ENCODE peak calls at places on chromosomes 7 and 10, in eight cellular contexts. D is H9; S is RWPE1; P is GM10248; E is CD8-positive, alpha-beta T cell; N is GM06990; C is tibial artery; U is Peyer's patch. A is an unnamed sample.

GRCh38 chr10:11663763-11664555 is 52.5 kb upstream of the USP6NL start:
- DNase-seq in D (no peak), S (no peak), P (peak; percentile 67), E (no peak), N (peak; percentile 85), C (no peak), U (peak; percentile 80), A (peak; percentile 58)

GRCh38 chr7:70647801-70648491 is 484.0 kb upstream of the GALNT17 start:
- DNase-seq in D (no peak), S (peak; percentile 29), P (peak; percentile 56), E (peak; percentile 66), N (peak; percentile 58), C (no peak), U (peak; percentile 48), A (peak; percentile 68)

GRCh38 chr7:25073451-25073850 is 51.6 kb downstream of the CYCS start:
- DNase-seq in D (no peak), S (no peak), P (no peak), E (no peak), N (no peak), C (no peak), U (no peak), A (no peak)

GRCh38 chr7:91411062-91411461 is 146.8 kb downstream of the FZD1 start:
- DNase-seq in D (no peak), S (no peak), P (no peak), E (no peak), N (no peak), C (no peak), U (no peak), A (no peak)

GRCh38 chr7:136528329-136528728 is 340.1 kb upstream of the CHRM2 start:
- DNase-seq in D (no peak), S (peak; percentile 18), P (no peak), E (no peak), N (no peak), C (no peak), U (no peak), A (no peak)

GRCh38 chr10:33920351-33920750 is 585.9 kb upstream of the NRP1 start:
- DNase-seq in D (no peak), S (no peak), P (no peak), E (no peak), N (no peak), C (no peak), U (no peak), A (no peak)

GRCh38 chr10:100866010-100866409 is 46.8 kb upstream of the SLF2 start:
- DNase-seq in D (no peak), S (no peak), P (no peak), E (no peak), N (no peak), C (no peak), U (no peak), A (no peak)

GRCh38 chr10:127344346-127344745 is 148.0 kb upstream of the INSYN2A start:
- DNase-seq in D (no peak), S (no peak), P (no peak), E (no peak), N (no peak), C (no peak), U (no peak), A (no peak)

GRCh38 chr10:103044942-103045489 is 126.9 kb downstream of the CNNM2 start:
- DNase-seq in D (no peak), S (no peak), P (no peak), E (no peak), N (no peak), C (no peak), U (no peak), A (no peak)

GRCh38 chr10:68796609-68797008 is 30.7 kb upstream of the STOX1 start:
- DNase-seq in D (no peak), S (peak; percentile 34), P (no peak), E (no peak), N (no peak), C (no peak), U (no peak), A (no peak)

GRCh38 chr10:122390271-122390670 is 15.8 kb downstream of the PLEKHA1 start:
- DNase-seq in D (no peak), S (no peak), P (no peak), E (no peak), N (no peak), C (no peak), U (no peak), A (no peak)

GRCh38 chr7:46162582-46162981 is 241.5 kb upstream of the IGFBP3 start:
- DNase-seq in D (no peak), S (no peak), P (no peak), E (no peak), N (no peak), C (no peak), U (no peak), A (no peak)

GRCh38 chr7:155804897-155805825 is 7.1 kb downstream of the SHH start:
- DNase-seq in D (peak; percentile 83), S (peak; percentile 63), P (peak; percentile 82), E (peak; percentile 28), N (peak; percentile 45), C (no peak), U (peak; percentile 30), A (peak; percentile 85)

GRCh38 chr10:5876181-5876768 is 13.4 kb downstream of the ANKRD16 start:
- DNase-seq in D (no peak), S (no peak), P (no peak), E (no peak), N (no peak), C (no peak), U (no peak), A (no peak)

DNA sequence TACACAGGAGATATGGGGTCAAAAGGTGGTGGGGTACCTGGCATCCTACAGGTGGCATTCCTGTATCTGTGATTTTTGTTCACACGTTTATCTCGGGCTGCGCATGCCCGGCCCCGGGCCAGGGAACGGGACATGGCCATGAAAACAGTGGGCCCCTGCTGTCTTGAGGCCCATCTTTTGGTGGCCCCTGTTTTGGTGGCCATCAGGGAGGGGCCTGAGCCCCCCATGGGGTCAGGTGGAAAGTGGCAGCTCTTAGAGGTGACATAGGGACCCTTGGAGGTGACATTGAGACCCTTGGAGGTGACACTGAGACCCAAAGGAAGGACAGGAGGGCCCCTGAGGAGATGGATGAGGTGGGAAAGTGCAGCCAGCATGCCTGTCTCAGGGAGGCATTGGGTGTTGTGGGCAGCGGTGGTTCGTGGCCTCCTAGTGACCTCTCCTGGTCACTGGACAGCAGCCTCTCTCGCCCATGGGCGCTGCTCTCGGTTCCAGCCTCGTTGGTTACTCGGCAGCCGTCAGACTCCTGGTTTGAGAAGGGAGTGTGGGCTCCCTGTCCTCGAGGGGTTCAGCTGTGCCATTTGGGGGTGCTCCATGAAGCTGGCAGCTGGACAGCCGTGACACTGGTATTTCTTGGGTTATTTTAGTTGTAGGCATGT is 39.9 kb downstream of the INPP5A start:
- DNase-seq in D (no peak), S (no peak), P (no peak), E (no peak), N (no peak), C (no peak), U (no peak), A (no peak)
- TF ChIP-seq CTCF in D (no peak), S (no peak), P (no peak), E (no peak), N (no peak), C (peak; percentile 42), U (no peak), A (no peak)

DNA sequence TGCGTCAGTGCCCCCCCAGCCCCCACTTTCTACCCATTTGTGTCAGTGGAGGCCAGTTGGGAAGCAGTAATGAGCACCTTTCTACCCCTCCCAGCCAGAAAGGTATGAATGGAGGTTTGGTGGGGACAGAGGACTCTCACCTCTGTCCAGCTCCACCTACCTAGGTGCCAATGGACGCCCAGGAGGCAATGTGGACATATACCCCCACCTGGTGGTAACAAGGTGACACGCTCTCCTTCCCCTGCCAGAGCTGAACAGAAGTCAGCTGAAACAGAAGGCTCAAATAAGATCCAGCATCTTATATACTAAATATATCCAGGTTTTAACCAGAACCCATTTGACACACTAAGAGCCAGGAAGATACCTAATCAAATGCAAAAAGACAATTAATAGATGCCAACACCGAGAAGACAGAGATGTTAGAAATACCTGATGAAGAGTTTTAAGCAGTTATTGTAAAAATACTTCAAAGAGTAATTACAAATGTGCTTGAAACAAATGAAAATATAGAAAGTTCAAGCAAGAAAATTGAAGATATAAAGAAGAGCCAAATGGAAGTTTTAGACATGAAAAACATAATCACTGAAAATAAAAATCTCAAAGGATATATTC is 18.4 kb upstream of the SORCS3 start:
- DNase-seq in D (peak; percentile 76), S (peak; percentile 78), P (no peak), E (no peak), N (no peak), C (no peak), U (no peak), A (no peak)
- TF ChIP-seq CTCF in D (peak; percentile 86), S (peak; percentile 38), P (peak; percentile 28), E (no peak), N (peak; percentile 53), C (no peak), U (no peak), A (no peak)

DNA sequence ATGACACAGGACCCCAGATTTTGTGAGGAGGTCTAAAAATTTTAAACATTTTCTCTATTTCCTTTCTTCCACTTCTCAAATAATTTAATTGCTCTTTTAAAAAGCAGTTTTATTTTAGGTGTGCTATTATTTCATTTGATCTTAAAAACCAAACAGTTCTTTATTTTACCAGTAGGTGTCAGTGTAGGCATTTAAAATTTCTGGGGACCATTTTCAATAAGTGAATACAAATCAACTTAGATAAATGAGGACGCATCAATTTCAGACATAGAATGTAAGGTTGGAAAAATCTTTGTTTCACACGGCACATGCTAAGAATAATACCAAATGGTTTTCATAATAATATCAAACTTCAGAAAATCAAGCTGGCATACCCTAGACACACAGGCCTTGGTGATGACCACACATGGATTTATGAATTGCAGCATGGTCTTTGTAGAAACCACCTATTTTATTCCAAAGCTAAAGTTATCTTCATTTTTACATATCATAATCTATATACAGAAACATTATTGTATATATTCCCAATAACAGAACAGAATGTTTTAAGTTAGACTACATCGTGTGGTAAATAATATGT is 127.6 kb upstream of the SLC26A5 start:
- DNase-seq in D (no peak), S (peak; percentile 28), P (peak; percentile 13), E (no peak), N (peak; percentile 6), C (no peak), U (no peak), A (peak; percentile 16)
- TF ChIP-seq CTCF in D (peak; percentile 76), S (peak; percentile 74), P (peak; percentile 35), E (peak; percentile 78), N (peak; percentile 46), C (peak; percentile 60), U (peak; percentile 63), A (peak; percentile 37)

GRCh38 chr10:119689016-119689564 is 36.8 kb upstream of the INPP5F start:
- DNase-seq in D (no peak), S (no peak), P (no peak), E (no peak), N (no peak), C (no peak), U (no peak), A (no peak)

GRCh38 chr10:119687192-119688032 is 36.2 kb downstream of the BAG3 start:
- DNase-seq in D (peak; percentile 97), S (no peak), P (no peak), E (no peak), N (no peak), C (no peak), U (no peak), A (no peak)

GRCh38 chr10:119686465-119687191 is 35.4 kb downstream of the BAG3 start:
- DNase-seq in D (peak; percentile 86), S (peak; percentile 78), P (peak; percentile 81), E (peak; percentile 70), N (peak; percentile 61), C (peak; percentile 68), U (peak; percentile 64), A (peak; percentile 85)

GRCh38 chr10:119691726-119692125 is 34.1 kb upstream of the INPP5F start:
- DNase-seq in D (no peak), S (no peak), P (no peak), E (no peak), N (no peak), C (no peak), U (no peak), A (no peak)

GRCh38 chr10:119688033-119688508 is 36.9 kb downstream of the BAG3 start:
- DNase-seq in D (peak; percentile 51), S (no peak), P (no peak), E (no peak), N (no peak), C (no peak), U (no peak), A (peak; percentile 24)
- TF ChIP-seq CTCF in D (peak; percentile 43), S (no peak), P (peak; percentile 40), E (no peak), N (peak; percentile 43), C (no peak), U (peak; percentile 17), A (peak; percentile 53)